ENCODE peak calls at places on chromosomes 12 and 14, in six cellular contexts. H, B, K, X, G and V are unnamed samples.

GRCh38 chr12:108312885-108313203 is 26.3 kb downstream of the CMKLR1 start:
- DNase-seq in H (no peak), B (peak; percentile 86), K (peak; percentile 71), X (peak; percentile 53), G (peak; percentile 69), V (no peak)

GRCh38 chr12:120183211-120183631 is 11.3 kb downstream of the GCN1 start:
- DNase-seq in H (no peak), B (no peak), K (no peak), X (peak; percentile 40), G (no peak), V (peak; percentile 72)

GRCh38 chr12:29545102-29545467 is 47.6 kb upstream of the OVCH1 start:
- DNase-seq in H (no peak), B (no peak), K (no peak), X (no peak), G (no peak), V (no peak)

GRCh38 chr12:50806176-50806575 is 36.5 kb upstream of the TMPRSS12 start:
- DNase-seq in H (no peak), B (no peak), K (no peak), X (no peak), G (no peak), V (peak; percentile 67)

GRCh38 chr12:15700595-15700994 is 88.6 kb downstream of the EPS8 start:
- DNase-seq in H (no peak), B (no peak), K (no peak), X (peak; percentile 95), G (peak; percentile 93), V (peak; percentile 90)

GRCh38 chr12:48815281-48816110 is 2.8 kb upstream of the CACNB3 start:
- DNase-seq in H (peak; percentile 85), B (peak; percentile 90), K (peak; percentile 84), X (peak; percentile 88), G (peak; percentile 78), V (peak; percentile 92)

GRCh38 chr12:21800011-21800410 is 25.5 kb upstream of the KCNJ8 start:
- DNase-seq in H (no peak), B (no peak), K (no peak), X (no peak), G (no peak), V (no peak)

GRCh38 chr14:97532052-97532451 is 734.9 kb downstream of the VRK1 start:
- DNase-seq in H (no peak), B (no peak), K (no peak), X (no peak), G (no peak), V (no peak)

GRCh38 chr12:122825773-122826724 is 9.2 kb upstream of the HIP1R start:
- DNase-seq in H (no peak), B (no peak), K (no peak), X (peak; percentile 32), G (peak; percentile 48), V (peak; percentile 7)

GRCh38 chr14:67221248-67221981 is 19.8 kb upstream of the PALS1 start:
- DNase-seq in H (no peak), B (no peak), K (no peak), X (peak; percentile 68), G (no peak), V (peak; percentile 41)

GRCh38 chr14:24734917-24735500 is 101.0 kb upstream of the GZMB start:
- DNase-seq in H (no peak), B (no peak), K (peak; percentile 37), X (peak; percentile 80), G (peak; percentile 54), V (peak; percentile 46)

GRCh38 chr12:71767183-71767582 is 12.5 kb downstream of the RAB21 start:
- DNase-seq in H (no peak), B (no peak), K (no peak), X (no peak), G (no peak), V (no peak)

GRCh38 chr12:68280240-68280639 is 26.8 kb upstream of the IL22 start:
- DNase-seq in H (no peak), B (no peak), K (no peak), X (no peak), G (no peak), V (no peak)

GRCh38 chr12:109761631-109761950 is 48.0 kb downstream of the FAM222A start:
- DNase-seq in H (peak; percentile 50), B (peak; percentile 21), K (peak; percentile 11), X (no peak), G (no peak), V (no peak)

GRCh38 chr12:55682087-55682796 is 25.5 kb downstream of the ITGA7 start:
- DNase-seq in H (no peak), B (no peak), K (no peak), X (no peak), G (no peak), V (no peak)

GRCh38 chr12:106171117-106171750 is 32.5 kb upstream of the NUAK1 start:
- DNase-seq in H (no peak), B (no peak), K (no peak), X (no peak), G (no peak), V (no peak)

GRCh38 chr12:14418526-14418925 is 53.0 kb downstream of the ATF7IP start:
- DNase-seq in H (no peak), B (no peak), K (no peak), X (peak; percentile 56), G (peak; percentile 83), V (no peak)

GRCh38 chr12:39692258-39692853 is 72.8 kb upstream of the ABCD2 start:
- DNase-seq in H (no peak), B (no peak), K (no peak), X (peak; percentile 32), G (peak; percentile 5), V (peak; percentile 1)

GRCh38 chr14:49479432-49479831 is 106.7 kb downstream of the RPS29 start:
- DNase-seq in H (no peak), B (no peak), K (no peak), X (peak; percentile 20), G (no peak), V (no peak)

DNA sequence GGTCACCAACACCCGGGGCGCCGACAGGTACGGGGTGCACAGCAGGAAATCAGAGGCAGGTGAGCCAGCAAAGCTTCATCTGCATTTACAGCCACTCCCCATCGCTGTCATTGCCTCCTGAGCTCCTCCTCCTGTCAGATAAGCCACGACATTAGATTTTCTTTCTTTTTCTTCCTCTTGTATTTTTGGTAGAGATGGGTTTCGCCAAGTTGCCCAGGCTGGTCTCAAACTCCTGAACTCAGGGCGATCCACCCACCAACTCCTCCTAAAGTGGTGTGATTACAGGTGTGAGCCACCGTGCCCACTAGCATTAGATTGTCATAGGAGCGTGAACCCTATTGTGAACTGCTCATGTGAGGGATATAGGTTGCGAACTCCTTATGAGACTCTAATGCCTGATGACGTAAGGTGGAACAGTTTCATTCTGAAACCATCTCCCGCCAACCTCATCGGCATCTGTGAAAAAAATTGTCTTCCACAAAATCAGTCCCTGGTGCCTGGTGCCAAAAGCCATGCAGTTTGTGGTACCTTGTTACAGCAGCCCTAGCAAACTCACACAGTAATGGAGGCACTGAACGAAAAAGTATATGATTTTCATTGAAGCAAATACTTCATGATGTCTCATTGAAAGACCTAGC is 1.5 kb downstream of the STYK1 start:
- DNase-seq in H (no peak), B (peak; percentile 20), K (no peak), X (no peak), G (no peak), V (no peak)
- H3K4me3 ChIP-seq in H (no peak overlapping the region), B (no peak overlapping the region), K (no peak overlapping the region), X (no peak overlapping the region), G (no peak overlapping the region), V (no peak overlapping the region)

GRCh38 chr12:124698998-124699305 is 131.5 kb upstream of the NCOR2 start:
- DNase-seq in H (no peak), B (no peak), K (no peak), X (no peak), G (no peak), V (no peak)

GRCh38 chr12:124700810-124701594 is 133.6 kb upstream of the NCOR2 start:
- DNase-seq in H (no peak), B (peak; percentile 86), K (no peak), X (peak; percentile 69), G (peak; percentile 47), V (peak; percentile 46)

GRCh38 chr12:124702736-124703135 is 135.3 kb upstream of the NCOR2 start:
- DNase-seq in H (no peak), B (no peak), K (no peak), X (no peak), G (no peak), V (no peak)

GRCh38 chr12:124698211-124698997 is 131.0 kb upstream of the NCOR2 start:
- DNase-seq in H (no peak), B (no peak), K (no peak), X (peak; percentile 69), G (no peak), V (no peak)

GRCh38 chr12:124699878-124700277 is 132.5 kb upstream of the NCOR2 start:
- DNase-seq in H (no peak), B (peak; percentile 59), K (no peak), X (no peak), G (no peak), V (no peak)
- H3K4me3 ChIP-seq in H (no peak overlapping the region), B (no peak overlapping the region), K (no peak overlapping the region), X (no peak overlapping the region), G (no peak overlapping the region), V (no peak overlapping the region)

GRCh38 chr14:51327376-51327775 is 87.3 kb downstream of the TMX1 start:
- DNase-seq in H (no peak), B (no peak), K (no peak), X (peak; percentile 43), G (peak; percentile 54), V (no peak)

GRCh38 chr14:51331651-51332367 is 91.8 kb downstream of the TMX1 start:
- DNase-seq in H (no peak), B (no peak), K (no peak), X (no peak), G (no peak), V (no peak)

GRCh38 chr14:51323492-51323891 is 83.4 kb downstream of the TMX1 start:
- DNase-seq in H (no peak), B (no peak), K (no peak), X (no peak), G (no peak), V (no peak)

GRCh38 chr14:51328942-51329350 is 88.9 kb downstream of the TMX1 start:
- DNase-seq in H (no peak), B (no peak), K (peak; percentile 34), X (peak; percentile 84), G (no peak), V (peak; percentile 59)

GRCh38 chr14:51328089-51328941 is 88.3 kb downstream of the TMX1 start:
- DNase-seq in H (no peak), B (peak; percentile 56), K (no peak), X (peak; percentile 82), G (peak; percentile 52), V (peak; percentile 65)
- H3K4me3 ChIP-seq in H (no peak overlapping the region), B (no peak overlapping the region), K (no peak overlapping the region), X (peak overlapping the region; percentile 28), G (no peak overlapping the region), V (no peak overlapping the region)

GRCh38 chr12:86710110-86710509 is 453.9 kb upstream of the MGAT4C start:
- DNase-seq in H (no peak), B (no peak), K (no peak), X (no peak), G (no peak), V (peak; percentile 51)

GRCh38 chr12:86713121-86713520 is 456.9 kb upstream of the MGAT4C start:
- DNase-seq in H (no peak), B (no peak), K (no peak), X (no peak), G (no peak), V (no peak)

GRCh38 chr12:86712425-86712843 is 456.2 kb upstream of the MGAT4C start:
- DNase-seq in H (no peak), B (no peak), K (no peak), X (peak; percentile 97), G (peak; percentile 96), V (peak; percentile 94)

DNA sequence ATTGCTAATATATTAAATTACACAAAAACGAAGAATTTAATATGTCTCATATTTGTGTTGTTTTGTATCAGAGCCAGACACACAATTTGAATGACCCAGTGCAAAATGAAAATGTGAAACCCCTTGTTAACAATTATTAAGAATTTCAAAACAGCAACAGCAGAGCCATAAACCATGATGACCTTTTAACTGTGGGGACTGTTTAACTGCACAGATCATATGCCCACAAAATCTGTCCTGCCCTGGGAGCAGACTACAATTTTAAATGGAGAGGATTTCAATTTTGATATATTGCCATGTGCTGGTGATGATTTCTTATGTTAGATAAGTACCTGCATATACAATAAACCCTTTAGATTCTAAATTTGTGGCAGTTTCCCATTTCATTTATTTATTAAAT is 455.5 kb upstream of the MGAT4C start:
- DNase-seq in H (no peak), B (no peak), K (no peak), X (no peak), G (peak; percentile 12), V (no peak)
- H3K4me3 ChIP-seq in H (no peak overlapping the region), B (no peak overlapping the region), K (no peak overlapping the region), X (no peak overlapping the region), G (no peak overlapping the region), V (no peak overlapping the region)